ENCODE peak calls at places on chromosomes 13 and 19, in ten cellular contexts. Z is osteocyte; D is AG08396; E is NCI-H2081; B is nucleus accumbens; M is stimulated activated CD4-positive, alpha-beta T cell treated with anti-CD3 and anti-CD28 coated beads, Interleukin-12 subunit alpha, Interleukin-12 subunit beta, amount 100 ng/mL, for 24 hours; X is iPS DF 6.9; U is coronary artery; P is trophoblast cell; W is activated T-cell treated with anti-CD3 and anti-CD28 coated beads for 1 hour. S is an unnamed sample.

GRCh38 chr13:80132741-80133601 is 208.0 kb downstream of the SPRY2 start:
- DNase-seq in M (no peak), D (no peak), B (peak), W (no peak), P (no peak), E (no peak), U (peak), X (no peak), Z (no peak), S (peak)

GRCh38 chr13:35478384-35479222 is 2.1 kb upstream of the MAB21L1 start:
- DNase-seq in Z (no peak), P (no peak), E (no peak), B (no peak), D (no peak), X (no peak), W (no peak), M (no peak), U (no peak), S (no peak)

GRCh38 chr19:47188507-47189033 is 42.4 kb downstream of the BBC3 start:
- DNase-seq in X (no peak), E (no peak), P (no peak), U (no peak), Z (no peak), M (no peak), W (no peak), D (no peak), B (no peak), S (no peak)

GRCh38 chr13:24692541-24692940 is 12.3 kb downstream of the ATP12A start:
- DNase-seq in D (peak), E (no peak), M (no peak), Z (no peak), P (no peak), B (no peak), W (no peak), X (no peak), U (peak), S (peak)

GRCh38 chr13:48370815-48371214 is 42.1 kb downstream of the LPAR6 start:
- DNase-seq in W (no peak), X (no peak), D (no peak), P (no peak), E (no peak), U (no peak), M (no peak), B (no peak), Z (no peak), S (no peak)

GRCh38 chr13:111219306-111219705 is 101.1 kb upstream of the TEX29 start:
- DNase-seq in P (peak), M (no peak), W (no peak), X (no peak), B (no peak), E (no peak), U (no peak), Z (no peak), D (peak), S (peak)

GRCh38 chr13:95745752-95746151 is 68.8 kb downstream of the DNAJC3 start:
- DNase-seq in M (no peak), U (no peak), W (no peak), D (no peak), E (no peak), P (no peak), B (no peak), X (no peak), Z (no peak), S (no peak)

GRCh38 chr13:23588576-23589141 is 18.4 kb downstream of the TNFRSF19 start:
- DNase-seq in E (no peak), Z (no peak), P (peak), U (no peak), X (no peak), W (no peak), M (no peak), B (no peak), D (no peak), S (no peak)

GRCh38 chr19:41226053-41226873 is 7.2 kb downstream of the AXL start:
- DNase-seq in M (no peak), U (peak), B (peak), X (no peak), D (peak), Z (peak), W (peak), P (peak), E (no peak), S (peak)

GRCh38 chr19:15101479-15102082 is 5.6 kb upstream of the SYDE1 start:
- DNase-seq in U (no peak), X (peak), M (peak), B (no peak), Z (no peak), W (peak), E (peak), P (peak), D (no peak), S (peak)

GRCh38 chr19:38912600-38913514 is 871 bp upstream of the CCER2 start:
- DNase-seq in Z (no peak), D (no peak), X (no peak), E (no peak), M (no peak), U (no peak), B (no peak), P (no peak), W (no peak), S (no peak)

GRCh38 chr19:42657551-42657950 is 62.8 kb upstream of the CEACAM8 start:
- DNase-seq in U (no peak), E (no peak), B (no peak), D (peak), M (no peak), W (no peak), P (peak), Z (no peak), X (no peak), S (peak)

GRCh38 chr13:34671136-34671535 is 270.9 kb upstream of the NBEA start:
- DNase-seq in M (no peak), W (no peak), D (no peak), X (no peak), Z (no peak), U (no peak), P (no peak), E (no peak), B (no peak), S (no peak)

GRCh38 chr13:34159946-34160345 is 342.0 kb downstream of the RFC3 start:
- DNase-seq in M (no peak), B (no peak), U (no peak), E (no peak), D (no peak), Z (no peak), P (no peak), W (no peak), X (no peak), S (no peak)

GRCh38 chr19:41276231-41276630 is 12.1 kb downstream of the HNRNPUL1 start:
- DNase-seq in X (no peak), W (no peak), D (no peak), U (no peak), P (peak), M (no peak), B (no peak), E (no peak), Z (no peak), S (peak)

S was measured in IMR-90.